ENCODE peak calls at places on chromosomes 12 and 14, in five cellular contexts. A, C, Y, X and E are unnamed samples. For H3K36me3 and H3K9me3, the result is how much of the 10 kb centered on the place peaks cover.

GRCh38 chr14:94945615-94946014 is 175.7 kb upstream of the GSC start:
- DNase-seq in X (no peak), C (no peak), A (no peak), Y (no peak), E (no peak)

GRCh38 chr14:92385561-92385960 is 62.6 kb downstream of the SLC24A4 start:
- DNase-seq in C (no peak), X (no peak), Y (no peak), A (no peak), E (no peak)

GRCh38 chr12:1918081-1918874 is at the start of gene CACNA2D4:
- DNase-seq in C (no peak), A (no peak), Y (peak), X (peak), E (peak)

GRCh38 chr14:55446833-55447232 is 6.4 kb upstream of the TBPL2 start:
- DNase-seq in Y (no peak), C (peak), X (no peak), A (no peak), E (no peak)

GRCh38 chr14:95875831-95876768 is 532 bp upstream of the TUNAR start:
- DNase-seq in C (no peak), X (no peak), Y (peak), A (no peak), E (no peak)

GRCh38 chr12:52495385-52495784 is 2.3 kb upstream of the KRT6A start:
- DNase-seq in A (no peak), Y (peak), C (no peak), X (no peak), E (no peak)

GRCh38 chr12:109387425-109388166 is 39.9 kb downstream of the MYO1H start:
- DNase-seq in C (no peak), A (no peak), X (no peak), Y (peak), E (no peak)

GRCh38 chr12:16573652-16574077 is 32.3 kb downstream of the LMO3 start:
- DNase-seq in A (peak), X (peak), Y (no peak), C (peak), E (peak)

GRCh38 chr14:91888641-91889476 is 21.5 kb upstream of the TC2N start:
- DNase-seq in Y (no peak), X (peak), A (no peak), C (no peak), E (no peak)

GRCh38 chr12:27778206-27778605 is 1.8 kb upstream of the KLHL42 start:
- DNase-seq in A (no peak), Y (no peak), X (no peak), C (no peak), E (no peak)

GRCh38 chr14:95463173-95463901 is 53.1 kb downstream of the SYNE3 start:
- DNase-seq in Y (no peak), C (no peak), A (peak), X (no peak), E (no peak)

GRCh38 chr14:89442280-89442679 is 25.2 kb upstream of the FOXN3 start:
- DNase-seq in A (no peak), Y (no peak), X (peak), C (no peak), E (no peak)

GRCh38 chr12:9049520-9050133 is 60.3 kb downstream of the KLRG1 start:
- DNase-seq in Y (no peak), A (no peak), C (no peak), X (no peak), E (no peak)

GRCh38 chr12:104521731-104522130 is 65.0 kb downstream of the CHST11 start:
- DNase-seq in C (no peak), Y (no peak), X (no peak), A (no peak), E (no peak)

GRCh38 chr14:86038401-86038985 is 508.5 kb downstream of the FLRT2 start:
- DNase-seq in C (no peak), Y (peak), X (no peak), A (peak), E (no peak)

GRCh38 chr12:15116073-15116472 is 105.1 kb downstream of the RERG start:
- DNase-seq in A (no peak), X (peak), C (no peak), Y (no peak), E (no peak)

GRCh38 chr12:81337891-81338290 is 260.0 kb downstream of the ACSS3 start:
- DNase-seq in Y (no peak), A (no peak), X (no peak), C (no peak), E (no peak)

GRCh38 chr12:16606201-16606849 is 363 bp upstream of the LMO3 start:
- DNase-seq in Y (peak), X (peak), C (peak), A (no peak), E (peak)

GRCh38 chr12:27331299-27331926 is 1.2 kb upstream of the BMAL2 start:
- DNase-seq in C (no peak), X (no peak), Y (no peak), A (no peak), E (no peak)

GRCh38 chr12:117098361-117099217 is 627 bp downstream of the TESC start:
- DNase-seq in C (no peak), X (peak), A (peak), Y (peak), E (no peak)

GRCh38 chr12:76820888-76821482 is 57.1 kb downstream of the ZDHHC17 start:
- DNase-seq in C (peak), Y (no peak), X (no peak), A (peak), E (no peak)

GRCh38 chr12:112218150-112218549 is 92.8 kb downstream of the TRAFD1 start:
- DNase-seq in Y (no peak), A (no peak), C (no peak), X (no peak), E (no peak)

GRCh38 chr12:112216223-112216622 is 90.9 kb downstream of the TRAFD1 start:
- DNase-seq in X (no peak), A (no peak), C (no peak), Y (no peak), E (no peak)

GRCh38 chr12:112217647-112218046 is 92.3 kb downstream of the TRAFD1 start:
- DNase-seq in C (no peak), X (no peak), Y (no peak), A (no peak), E (no peak)

GRCh38 chr12:112214064-112214463 is 88.7 kb downstream of the TRAFD1 start:
- DNase-seq in A (no peak), X (no peak), C (no peak), Y (no peak), E (no peak)

GRCh38 chr12:112219195-112219594 is 93.8 kb downstream of the TRAFD1 start:
- DNase-seq in A (no peak), Y (no peak), X (no peak), C (no peak), E (no peak)
- H3K36me3 ChIP-seq in A (under half), Y (under half), X (under half), C (under half), E (half or more)

GRCh38 chr12:57744777-57745484 is at the start of gene TSPAN31:
- DNase-seq in Y (peak), A (peak), C (peak), X (peak), E (peak)
- TF ChIP-seq EP300 in Y (no peak), A (no peak), C (no peak), X (no peak), E (peak)

GRCh38 chr14:106876711-106877110 is 1350.3 kb downstream of the TMEM121 start:
- DNase-seq in Y (no peak), X (no peak), C (no peak), A (no peak), E (no peak)
- H3K9me3 ChIP-seq in Y (half or more), X (under half), C (under half), A (under half), E (under half)

GRCh38 chr12:113955109-113955970 is 10.8 kb downstream of the RBM19 start:
- DNase-seq in A (peak), X (no peak), Y (peak), C (no peak), E (no peak)
- H3K36me3 ChIP-seq in A (under half), X (half or more), Y (under half), C (under half), E (under half)

DNA sequence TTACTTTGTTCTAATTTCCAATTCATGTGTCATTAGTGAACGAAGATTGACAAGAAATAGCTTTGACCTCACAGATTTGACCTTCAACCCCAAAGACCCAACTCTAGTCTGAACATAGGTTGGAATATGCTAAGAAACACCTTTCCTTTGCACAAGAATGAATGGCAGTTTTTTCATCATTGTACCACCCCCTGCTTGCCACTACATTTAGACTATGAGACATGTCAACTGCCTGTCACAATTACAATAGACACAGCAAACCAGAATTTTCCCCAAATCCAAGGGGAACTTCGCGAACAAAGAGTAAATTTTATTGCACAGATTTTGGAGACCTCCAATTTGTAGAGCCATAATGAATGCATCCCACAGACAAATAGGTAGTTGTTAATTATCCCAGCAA is 535.4 kb downstream of the PRKD1 start:
- DNase-seq in C (no peak), X (no peak), A (no peak), Y (no peak), E (no peak)
- TF ChIP-seq EP300 in C (no peak), X (no peak), A (no peak), Y (no peak), E (no peak)

GRCh38 chr12:65204886-65205525 is 35.6 kb downstream of the LEMD3 start:
- DNase-seq in X (no peak), Y (no peak), C (no peak), A (no peak), E (no peak)
- H3K9me3 ChIP-seq in X (under half), Y (under half), C (under half), A (under half), E (under half)

GRCh38 chr12:47790676-47791350 is 17.8 kb downstream of the SLC48A1 start:
- DNase-seq in Y (no peak), C (no peak), X (no peak), A (no peak), E (no peak)
- H3K36me3 ChIP-seq in Y (half or more), C (under half), X (half or more), A (under half), E (under half)

GRCh38 chr12:70386771-70387170 is 20.7 kb downstream of the KCNMB4 start:
- DNase-seq in Y (no peak), X (no peak), A (no peak), C (no peak), E (no peak)
- TF ChIP-seq EP300 in Y (no peak), X (no peak), A (no peak), C (no peak), E (no peak)

DNA sequence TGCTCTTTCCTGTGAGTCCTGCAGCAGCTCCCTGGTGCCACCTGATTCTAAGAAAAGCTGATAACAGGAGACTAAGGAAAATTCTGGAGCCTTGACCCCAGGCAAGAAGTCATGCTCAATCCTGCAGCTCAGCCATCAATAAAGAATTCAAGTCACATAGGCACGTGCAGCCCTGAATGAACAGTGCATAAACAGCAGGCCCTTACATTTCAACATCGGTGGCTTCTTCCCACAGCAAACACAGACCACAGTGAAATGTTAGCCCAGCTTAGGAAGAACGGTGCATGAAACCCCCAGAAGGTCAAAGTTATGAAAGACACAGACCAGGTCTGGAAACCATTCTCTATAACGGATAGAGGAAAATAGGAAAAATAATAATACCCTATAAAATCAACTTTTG is 10.5 kb downstream of the CINP start:
- DNase-seq in X (no peak), C (no peak), Y (no peak), A (no peak), E (no peak)
- H3K9me3 ChIP-seq in X (under half), C (under half), Y (under half), A (under half), E (under half)

DNA sequence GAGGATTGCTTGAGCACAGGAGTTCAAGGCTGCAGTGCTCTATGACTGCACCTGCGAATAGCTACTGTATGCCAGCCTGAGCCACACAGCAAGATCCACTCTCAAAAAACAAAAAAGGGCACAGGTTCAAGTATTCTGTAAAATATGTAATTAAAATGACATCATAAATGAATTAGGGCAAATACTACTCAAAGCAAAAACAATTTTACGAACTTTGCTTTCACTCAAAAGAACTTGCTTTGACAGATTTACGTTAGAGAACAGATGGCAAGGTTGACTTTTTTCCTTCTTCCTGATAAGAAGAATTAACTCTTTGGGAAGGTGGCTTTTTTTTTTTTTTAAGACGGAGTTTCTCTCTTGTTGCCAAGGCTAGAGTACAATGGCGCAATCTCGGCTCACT is 44.0 kb upstream of the EAPP start:
- DNase-seq in A (no peak), X (peak), Y (no peak), C (no peak), E (no peak)
- H3K36me3 ChIP-seq in A (under half), X (under half), Y (under half), C (under half), E (half or more)